ENCODE peak calls at places on chromosomes 1 and 21, in six cellular contexts. G, W, O, Y, P and I are unnamed samples.

GRCh38 chr1:181126289-181126688 is 37.8 kb downstream of the IER5 start:
- DNase-seq in G (no peak), W (no peak), O (no peak), Y (no peak), P (no peak), I (no peak)

GRCh38 chr1:234836786-234837185 is 226.8 kb upstream of the IRF2BP2 start:
- DNase-seq in G (no peak), W (no peak), O (no peak), Y (no peak), P (no peak), I (no peak)

GRCh38 chr1:205276334-205277065 is 45.0 kb downstream of the NUAK2 start:
- DNase-seq in G (no peak), W (no peak), O (no peak), Y (no peak), P (no peak), I (no peak)

GRCh38 chr1:156162430-156163037 is 9.1 kb downstream of the SEMA4A start:
- DNase-seq in G (peak; percentile 64), W (no peak), O (no peak), Y (no peak), P (no peak), I (no peak)

GRCh38 chr1:235990376-235990795 is 74.5 kb downstream of the NID1 start:
- DNase-seq in G (no peak), W (no peak), O (no peak), Y (peak; percentile 37), P (no peak), I (peak; percentile 15)

GRCh38 chr21:27545754-27546349 is 579.0 kb upstream of the ADAMTS5 start:
- DNase-seq in G (no peak), W (no peak), O (no peak), Y (no peak), P (no peak), I (no peak)

GRCh38 chr21:45456014-45456835 is 51.3 kb downstream of the COL18A1 start:
- DNase-seq in G (peak; percentile 29), W (no peak), O (no peak), Y (no peak), P (no peak), I (no peak)

GRCh38 chr1:12056331-12056841 is 6.7 kb upstream of the TNFRSF8 start:
- DNase-seq in G (no peak), W (no peak), O (no peak), Y (no peak), P (no peak), I (no peak)

GRCh38 chr1:109910963-109911798 is 532 bp downstream of the CSF1 start:
- DNase-seq in G (no peak), W (no peak), O (no peak), Y (no peak), P (no peak), I (peak; percentile 57)

GRCh38 chr1:172537366-172537765 is 4.4 kb downstream of the SUCO start:
- DNase-seq in G (no peak), W (no peak), O (no peak), Y (no peak), P (no peak), I (no peak)

GRCh38 chr1:21293537-21294265 is 3.4 kb upstream of the ECE1 start:
- DNase-seq in G (no peak), W (no peak), O (peak; percentile 46), Y (no peak), P (no peak), I (peak; percentile 39)

GRCh38 chr21:36744560-36745231 is 45.8 kb downstream of the SIM2 start:
- DNase-seq in G (peak; percentile 38), W (no peak), O (no peak), Y (peak; percentile 22), P (no peak), I (no peak)

GRCh38 chr1:102852583-102852982 is 255.7 kb downstream of the COL11A1 start:
- DNase-seq in G (no peak), W (no peak), O (no peak), Y (peak; percentile 10), P (no peak), I (no peak)

GRCh38 chr1:19076841-19077616 is 120.6 kb upstream of the IFFO2 start:
- DNase-seq in G (no peak), W (no peak), O (no peak), Y (no peak), P (no peak), I (no peak)

GRCh38 chr1:156128749-156129682 is 14.5 kb downstream of the LMNA start:
- DNase-seq in G (peak; percentile 76), W (no peak), O (peak; percentile 3), Y (peak; percentile 85), P (no peak), I (no peak)

GRCh38 chr21:41943468-41944250 is 10.2 kb downstream of the C2CD2 start:
- DNase-seq in G (no peak), W (no peak), O (no peak), Y (no peak), P (no peak), I (no peak)

GRCh38 chr1:204503122-204503912 is 8.7 kb upstream of the PIK3C2B start:
- DNase-seq in G (no peak), W (no peak), O (peak; percentile 20), Y (peak; percentile 85), P (peak; percentile 61), I (no peak)

GRCh38 chr1:245501635-245502034 is 346.9 kb downstream of the KIF26B start:
- DNase-seq in G (no peak), W (no peak), O (no peak), Y (no peak), P (no peak), I (no peak)

GRCh38 chr1:41876533-41877445 is 41.9 kb downstream of the HIVEP3 start:
- DNase-seq in G (no peak), W (no peak), O (no peak), Y (peak; percentile 12), P (no peak), I (no peak)

GRCh38 chr1:75265792-75266191 is 131.6 kb downstream of the LHX8 start:
- DNase-seq in G (no peak), W (no peak), O (no peak), Y (peak; percentile 26), P (no peak), I (no peak)

GRCh38 chr1:70727891-70728443 is 316.9 kb downstream of the CTH start:
- DNase-seq in G (no peak), W (no peak), O (no peak), Y (no peak), P (no peak), I (no peak)

GRCh38 chr1:7322283-7322785 is 448.8 kb upstream of the VAMP3 start:
- DNase-seq in G (no peak), W (no peak), O (no peak), Y (no peak), P (no peak), I (no peak)

GRCh38 chr1:169918927-169919326 is 25.2 kb upstream of the SCYL3 start:
- DNase-seq in G (no peak), W (no peak), O (no peak), Y (no peak), P (no peak), I (no peak)

GRCh38 chr1:30232288-30232899 is 491.0 kb downstream of the MATN1 start:
- DNase-seq in G (no peak), W (no peak), O (peak; percentile 14), Y (no peak), P (peak; percentile 23), I (no peak)

GRCh38 chr1:37817481-37817880 is 9.5 kb upstream of the YRDC start:
- DNase-seq in G (peak; percentile 51), W (no peak), O (no peak), Y (peak; percentile 44), P (no peak), I (no peak)

GRCh38 chr21:34889287-34889536 is 159.9 kb downstream of the RUNX1 start:
- DNase-seq in G (peak; percentile 44), W (peak; percentile 50), O (peak; percentile 39), Y (peak; percentile 79), P (peak; percentile 47), I (no peak)

GRCh38 chr1:18055181-18055580 is 52.4 kb upstream of the IGSF21 start:
- DNase-seq in G (no peak), W (no peak), O (no peak), Y (no peak), P (no peak), I (no peak)

GRCh38 chr1:18058522-18058921 is 49.1 kb upstream of the IGSF21 start:
- DNase-seq in G (no peak), W (no peak), O (no peak), Y (no peak), P (no peak), I (no peak)

GRCh38 chr1:18059206-18059605 is 48.4 kb upstream of the IGSF21 start:
- DNase-seq in G (no peak), W (no peak), O (no peak), Y (no peak), P (no peak), I (no peak)

GRCh38 chr1:18060331-18060730 is 47.3 kb upstream of the IGSF21 start:
- DNase-seq in G (no peak), W (no peak), O (no peak), Y (no peak), P (no peak), I (no peak)

DNA sequence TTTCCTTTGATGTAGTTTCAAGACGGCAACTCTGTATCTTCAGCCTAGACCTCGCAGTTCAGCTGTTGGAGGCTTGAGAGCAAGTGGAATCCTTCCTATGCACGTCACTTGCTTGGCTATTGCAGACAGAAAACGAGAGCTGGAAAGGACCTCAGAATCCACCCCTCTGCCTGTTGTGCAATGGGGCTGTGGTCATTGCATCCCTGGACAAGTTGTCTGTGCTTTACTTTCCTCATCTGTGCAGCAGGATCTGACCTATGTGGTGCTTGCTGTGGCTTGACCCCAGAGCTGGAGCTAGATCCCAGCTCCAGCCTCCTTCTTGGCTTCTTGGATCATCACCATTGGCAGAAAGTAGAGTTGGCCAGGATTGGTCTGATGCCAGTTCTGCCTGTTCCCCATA is 50.0 kb upstream of the IGSF21 start:
- DNase-seq in G (no peak), W (no peak), O (no peak), Y (no peak), P (no peak), I (no peak)
- H3K4me1 ChIP-seq in G (no peaks in the 10 kb centered on the region), W (no peaks in the 10 kb centered on the region), O (no peaks in the 10 kb centered on the region), Y (no peaks in the 10 kb centered on the region), P (no peaks in the 10 kb centered on the region), I (no peaks in the 10 kb centered on the region)

DNA sequence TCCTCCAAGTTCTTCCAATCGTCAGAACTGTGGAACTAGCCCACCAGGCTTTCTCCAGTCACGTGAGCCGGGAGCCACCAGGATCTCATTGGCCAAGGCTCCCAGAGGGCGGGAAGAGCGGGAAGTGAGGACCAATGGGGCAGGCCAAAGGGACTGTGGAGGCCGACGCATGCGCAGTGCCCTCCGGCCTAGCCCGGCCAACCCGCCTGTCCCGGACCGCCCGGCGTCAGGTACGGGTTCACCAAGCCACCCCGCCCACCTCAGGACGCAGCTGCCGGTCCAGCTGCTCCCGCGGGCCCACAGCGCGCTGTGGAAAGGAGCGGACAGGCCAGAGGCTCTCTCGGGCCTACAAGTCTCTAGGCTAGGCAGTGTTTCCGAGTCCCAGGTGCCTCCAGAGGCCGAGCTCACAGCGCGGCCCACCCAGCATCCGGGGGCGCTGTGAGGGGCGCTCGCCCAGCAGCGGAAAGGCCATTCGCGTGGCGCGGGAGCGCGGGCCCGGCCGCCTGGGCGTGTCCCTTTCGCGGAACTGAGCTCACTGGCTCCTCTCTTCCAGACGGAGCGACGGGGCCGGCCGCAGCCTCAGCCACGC is 10.9 kb downstream of the OR14I1 start:
- DNase-seq in G (no peak), W (no peak), O (no peak), Y (no peak), P (no peak), I (no peak)
- H3K9me3 ChIP-seq in G (peaks cover 5% of the 10 kb centered on the region), W (no peaks in the 10 kb centered on the region), O (no peaks in the 10 kb centered on the region), Y (no peaks in the 10 kb centered on the region), P (no peaks in the 10 kb centered on the region), I (no peaks in the 10 kb centered on the region)

GRCh38 chr1:1621173-1621661 is 5.9 kb downstream of the MIB2 start:
- DNase-seq in G (peak; percentile 17), W (no peak), O (no peak), Y (no peak), P (no peak), I (no peak)
- H3K27ac ChIP-seq in G (no peak overlapping the region), W (no peak overlapping the region), O (no peak overlapping the region), Y (no peak overlapping the region), P (no peak overlapping the region), I (no peak overlapping the region)

GRCh38 chr1:8671313-8671917 is 146.0 kb downstream of the RERE start:
- DNase-seq in G (no peak), W (no peak), O (no peak), Y (peak; percentile 88), P (peak; percentile 51), I (no peak)
- H3K4me1 ChIP-seq in G (peaks cover 50% of the 10 kb centered on the region), W (peaks cover 16% of the 10 kb centered on the region), O (no peaks in the 10 kb centered on the region), Y (peaks cover 19% of the 10 kb centered on the region), P (peaks cover 9% of the 10 kb centered on the region), I (peaks cover 21% of the 10 kb centered on the region)